ENCODE peak calls at places on chromosome 1, in ten cellular contexts. W, F, Z, R, D, B, O, J, E and N are unnamed samples.
A peak's percentile ranks its signal among the peaks of the same experiment; 100 is the strongest.

GRCh38 chr1:225520587-225521227 is 92.9 kb upstream of the LBR start:
- DNase-seq in W (no peak), R (no peak), F (no peak), O (no peak), B (no peak), D (no peak), Z (no peak), J (no peak), E (no peak), N (no peak)

GRCh38 chr1:41444246-41444645 is 40.2 kb downstream of the EDN2 start:
- DNase-seq in E (no peak), F (no peak), D (no peak), J (no peak), R (no peak), O (no peak), W (no peak), Z (no peak), B (no peak), N (no peak)

GRCh38 chr1:94925561-94926364 is 1.1 kb downstream of the CNN3 start:
- DNase-seq in Z (peak; percentile 59), O (peak; percentile 98), R (peak; percentile 84), E (peak; percentile 92), D (no peak), B (peak; percentile 94), W (peak; percentile 91), F (peak; percentile 63), J (no peak), N (no peak)

GRCh38 chr1:100606438-100606837 is 68.5 kb downstream of the GPR88 start:
- DNase-seq in W (no peak), D (no peak), J (no peak), R (no peak), E (no peak), O (peak; percentile 81), F (peak; percentile 22), Z (no peak), B (peak; percentile 37), N (no peak)

GRCh38 chr1:228986093-228986904 is 251.0 kb downstream of the RHOU start:
- DNase-seq in D (no peak), R (no peak), J (no peak), E (no peak), Z (no peak), O (no peak), B (no peak), F (no peak), W (no peak), N (no peak)

GRCh38 chr1:85830837-85831236 is 122.6 kb upstream of the ZNHIT6 start:
- DNase-seq in O (no peak), F (no peak), J (no peak), E (no peak), W (no peak), D (no peak), R (no peak), Z (no peak), B (no peak), N (no peak)

GRCh38 chr1:207866471-207867135 is 44.3 kb downstream of the CD34 start:
- DNase-seq in E (no peak), B (no peak), J (no peak), D (no peak), Z (no peak), W (no peak), R (no peak), F (no peak), O (no peak), N (no peak)

GRCh38 chr1:3440282-3440681 is 14.2 kb upstream of the ARHGEF16 start:
- DNase-seq in E (no peak), F (no peak), D (no peak), W (no peak), R (no peak), Z (no peak), B (no peak), O (no peak), J (no peak), N (no peak)

GRCh38 chr1:25871086-25871703 is 4.3 kb downstream of the PAQR7 start:
- DNase-seq in F (no peak), J (no peak), D (no peak), W (no peak), O (no peak), Z (no peak), B (no peak), E (no peak), R (no peak), N (no peak)

GRCh38 chr1:200233393-200233792 is 176.4 kb downstream of the ZNF281 start:
- DNase-seq in O (peak; percentile 24), E (no peak), W (no peak), F (no peak), R (no peak), D (no peak), J (no peak), Z (peak; percentile 11), B (peak; percentile 84), N (no peak)

GRCh38 chr1:224435318-224435763 is 744 bp upstream of the WDR26 start:
- DNase-seq in B (peak; percentile 36), E (peak; percentile 30), D (peak; percentile 7), W (no peak), F (no peak), J (no peak), O (peak; percentile 41), R (no peak), Z (peak; percentile 9), N (peak; percentile 36)

GRCh38 chr1:93638981-93639380 is 42.7 kb downstream of the BCAR3 start:
- DNase-seq in W (no peak), R (no peak), J (no peak), F (peak; percentile 76), D (no peak), B (no peak), O (no peak), E (peak; percentile 64), Z (no peak), N (no peak)

GRCh38 chr1:115041654-115042053 is 12.0 kb downstream of the TSHB start:
- DNase-seq in W (no peak), B (peak; percentile 35), D (no peak), E (no peak), O (peak; percentile 13), J (no peak), R (no peak), F (no peak), Z (no peak), N (no peak)

GRCh38 chr1:202586018-202586821 is 124.0 kb downstream of the SYT2 start:
- DNase-seq in Z (no peak), D (no peak), O (peak; percentile 61), R (no peak), W (peak; percentile 47), B (peak; percentile 64), J (no peak), F (no peak), E (no peak), N (no peak)

GRCh38 chr1:233668725-233669294 is 54.9 kb downstream of the KCNK1 start:
- DNase-seq in J (no peak), B (no peak), F (peak; percentile 43), R (no peak), D (no peak), W (no peak), Z (peak; percentile 1), O (peak; percentile 91), E (no peak), N (no peak)

GRCh38 chr1:86389315-86389714 is 6.8 kb downstream of the ODF2L start:
- DNase-seq in W (no peak), O (no peak), J (no peak), R (no peak), D (no peak), Z (no peak), E (no peak), F (no peak), B (no peak), N (no peak)

GRCh38 chr1:70084314-70084915 is 121.0 kb downstream of the LRRC40 start:
- DNase-seq in F (no peak), B (no peak), J (no peak), D (no peak), R (no peak), E (no peak), W (no peak), O (no peak), Z (no peak), N (no peak)

GRCh38 chr1:203473781-203474305 is 1.8 kb upstream of the PRELP start:
- DNase-seq in E (no peak), O (no peak), B (no peak), F (no peak), Z (no peak), W (no peak), J (no peak), D (no peak), R (no peak), N (no peak)

GRCh38 chr1:2144501-2145090 is 50.0 kb downstream of the FAAP20 start:
- DNase-seq in J (no peak), B (no peak), R (no peak), D (no peak), Z (no peak), W (no peak), F (no peak), E (no peak), O (no peak), N (no peak)

GRCh38 chr1:88920845-88921244 is 29.5 kb upstream of the GTF2B start:
- DNase-seq in J (no peak), W (no peak), R (no peak), B (no peak), Z (no peak), E (no peak), D (no peak), F (no peak), O (no peak), N (no peak)

GRCh38 chr1:85125891-85126290 is 74.9 kb downstream of the SYDE2 start:
- DNase-seq in R (no peak), W (no peak), Z (no peak), F (no peak), E (no peak), D (no peak), O (no peak), B (no peak), J (no peak), N (no peak)

GRCh38 chr1:226966683-226967082 is 26.6 kb downstream of the COQ8A start:
- DNase-seq in E (no peak), J (no peak), O (no peak), Z (no peak), W (no peak), F (no peak), B (no peak), R (no peak), D (no peak), N (no peak)

GRCh38 chr1:190046231-190046630 is 431.4 kb downstream of the BRINP3 start:
- DNase-seq in B (no peak), D (no peak), Z (no peak), F (no peak), J (no peak), E (no peak), W (no peak), R (no peak), O (no peak), N (no peak)

GRCh38 chr1:200889571-200889970 is 5.1 kb upstream of the INAVA start:
- DNase-seq in O (no peak), Z (no peak), B (no peak), R (no peak), J (no peak), E (no peak), F (no peak), D (no peak), W (no peak), N (peak; percentile 33)

GRCh38 chr1:41631154-41631553 is 146.7 kb upstream of the EDN2 start:
- DNase-seq in O (no peak), D (no peak), B (no peak), J (no peak), F (no peak), Z (no peak), W (no peak), R (no peak), E (peak; percentile 7), N (no peak)

GRCh38 chr1:85277802-85278201 is 1.4 kb upstream of the BCL10 start:
- DNase-seq in D (no peak), B (no peak), E (no peak), J (no peak), O (no peak), R (no peak), W (no peak), F (no peak), Z (no peak), N (no peak)